ENCODE peak calls at places on chromosomes 5 and 9, in eight cellular contexts. One of them, this sample, is unnamed. For H3K36me3, the result is how much of the 10 kb centered on the place peaks cover.

GRCh38 chr9:111831371-111832108 is 36.8 kb upstream of the SHOC1 start:
- DNase-seq in upper lobe of left lung: no peak
- DNase-seq in H1: no peak
- DNase-seq in spleen: no peak
- DNase-seq in prostate gland: no peak
- DNase-seq in HepG2: no peak
- DNase-seq in heart left ventricle: no peak
- DNase-seq in body of pancreas: no peak
- DNase-seq in this sample: no peak

GRCh38 chr9:129209109-129209508 is 31.0 kb upstream of the IER5L start:
- DNase-seq in upper lobe of left lung: no peak
- DNase-seq in H1: no peak
- DNase-seq in spleen: no peak
- DNase-seq in prostate gland: no peak
- DNase-seq in HepG2: no peak
- DNase-seq in heart left ventricle: no peak
- DNase-seq in body of pancreas: no peak
- DNase-seq in this sample: no peak

GRCh38 chr9:124209279-124209678 is 48.5 kb upstream of the NEK6 start:
- DNase-seq in upper lobe of left lung: no peak
- DNase-seq in H1: peak
- DNase-seq in spleen: no peak
- DNase-seq in prostate gland: no peak
- DNase-seq in HepG2: no peak
- DNase-seq in heart left ventricle: no peak
- DNase-seq in body of pancreas: no peak
- DNase-seq in this sample: no peak

GRCh38 chr5:141100243-141100805 is at the start of gene PCDHB3:
- DNase-seq in upper lobe of left lung: peak
- DNase-seq in H1: peak
- DNase-seq in spleen: no peak
- DNase-seq in prostate gland: no peak
- DNase-seq in HepG2: peak
- DNase-seq in heart left ventricle: peak
- DNase-seq in body of pancreas: peak
- DNase-seq in this sample: no peak

GRCh38 chr5:154287136-154287535 is 96.6 kb downstream of the GALNT10 start:
- DNase-seq in upper lobe of left lung: peak
- DNase-seq in H1: peak
- DNase-seq in spleen: no peak
- DNase-seq in prostate gland: peak
- DNase-seq in HepG2: peak
- DNase-seq in heart left ventricle: peak
- DNase-seq in body of pancreas: peak
- DNase-seq in this sample: peak

GRCh38 chr9:30758726-30759446 is 1625.6 kb upstream of the ACO1 start:
- DNase-seq in upper lobe of left lung: no peak
- DNase-seq in H1: no peak
- DNase-seq in spleen: peak
- DNase-seq in prostate gland: no peak
- DNase-seq in HepG2: no peak
- DNase-seq in heart left ventricle: no peak
- DNase-seq in body of pancreas: no peak
- DNase-seq in this sample: no peak

GRCh38 chr9:127569819-127570401 is 42.2 kb upstream of the STXBP1 start:
- DNase-seq in upper lobe of left lung: peak
- DNase-seq in H1: no peak
- DNase-seq in spleen: no peak
- DNase-seq in prostate gland: no peak
- DNase-seq in HepG2: no peak
- DNase-seq in heart left ventricle: no peak
- DNase-seq in body of pancreas: peak
- DNase-seq in this sample: no peak

GRCh38 chr5:72156921-72157320 is 49.6 kb downstream of the MAP1B start:
- DNase-seq in upper lobe of left lung: no peak
- DNase-seq in H1: no peak
- DNase-seq in spleen: no peak
- DNase-seq in prostate gland: no peak
- DNase-seq in HepG2: no peak
- DNase-seq in heart left ventricle: no peak
- DNase-seq in body of pancreas: no peak
- DNase-seq in this sample: no peak

GRCh38 chr9:134932656-134933055 is 14.9 kb upstream of the FCN1 start:
- DNase-seq in upper lobe of left lung: no peak
- DNase-seq in H1: no peak
- DNase-seq in spleen: peak
- DNase-seq in prostate gland: no peak
- DNase-seq in HepG2: no peak
- DNase-seq in heart left ventricle: no peak
- DNase-seq in body of pancreas: no peak
- DNase-seq in this sample: no peak

GRCh38 chr9:101706929-101707328 is 31.5 kb downstream of the GRIN3A start:
- DNase-seq in upper lobe of left lung: no peak
- DNase-seq in H1: no peak
- DNase-seq in spleen: no peak
- DNase-seq in prostate gland: no peak
- DNase-seq in HepG2: no peak
- DNase-seq in heart left ventricle: no peak
- DNase-seq in body of pancreas: no peak
- DNase-seq in this sample: no peak

GRCh38 chr9:101707708-101708107 is 30.7 kb downstream of the GRIN3A start:
- DNase-seq in upper lobe of left lung: no peak
- DNase-seq in H1: no peak
- DNase-seq in spleen: no peak
- DNase-seq in prostate gland: no peak
- DNase-seq in HepG2: no peak
- DNase-seq in heart left ventricle: no peak
- DNase-seq in body of pancreas: no peak
- DNase-seq in this sample: no peak

GRCh38 chr9:101702257-101702656 is 36.2 kb downstream of the GRIN3A start:
- DNase-seq in upper lobe of left lung: no peak
- DNase-seq in H1: no peak
- DNase-seq in spleen: no peak
- DNase-seq in prostate gland: no peak
- DNase-seq in HepG2: no peak
- DNase-seq in heart left ventricle: no peak
- DNase-seq in body of pancreas: no peak
- DNase-seq in this sample: no peak

GRCh38 chr9:101706261-101706798 is 32.1 kb downstream of the GRIN3A start:
- DNase-seq in upper lobe of left lung: no peak
- DNase-seq in H1: no peak
- DNase-seq in spleen: no peak
- DNase-seq in prostate gland: no peak
- DNase-seq in HepG2: no peak
- DNase-seq in heart left ventricle: no peak
- DNase-seq in body of pancreas: peak
- DNase-seq in this sample: no peak

DNA sequence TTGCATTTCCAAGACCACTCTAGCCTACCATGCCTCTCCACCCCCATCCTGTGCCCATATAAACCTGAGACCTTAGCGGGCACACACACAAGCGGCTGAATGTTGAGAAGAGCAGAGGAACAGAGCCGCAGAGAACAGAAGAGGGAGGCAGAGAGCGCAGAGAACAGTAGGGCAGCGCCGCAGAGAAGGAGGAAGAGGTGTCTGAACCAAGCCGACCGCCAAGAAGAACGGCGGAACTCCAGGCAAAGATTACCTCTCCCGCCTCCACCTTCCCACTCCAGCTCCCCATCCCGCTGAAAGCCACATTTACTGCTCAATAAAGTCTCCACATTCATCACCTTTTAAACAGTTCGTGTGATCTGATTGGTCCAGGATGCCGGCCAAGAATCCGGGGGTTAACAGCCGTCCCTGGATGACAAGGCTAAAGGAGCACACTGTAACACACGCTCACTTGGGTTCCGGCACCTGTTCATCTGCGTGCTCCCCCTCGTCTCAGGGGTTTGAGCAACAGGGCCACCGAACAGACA is 33.2 kb downstream of the GRIN3A start:
- DNase-seq in upper lobe of left lung: peak
- DNase-seq in H1: no peak
- DNase-seq in spleen: peak
- DNase-seq in prostate gland: peak
- DNase-seq in HepG2: no peak
- DNase-seq in heart left ventricle: no peak
- DNase-seq in body of pancreas: peak
- DNase-seq in this sample: no peak
- H3K4me3 ChIP-seq in upper lobe of left lung: no peak
- H3K4me3 ChIP-seq in H1: peak
- H3K4me3 ChIP-seq in spleen: peak
- H3K4me3 ChIP-seq in prostate gland: peak
- H3K4me3 ChIP-seq in HepG2: no peak
- H3K4me3 ChIP-seq in heart left ventricle: peak
- H3K4me3 ChIP-seq in body of pancreas: no peak
- H3K4me3 ChIP-seq in this sample: no peak

DNA sequence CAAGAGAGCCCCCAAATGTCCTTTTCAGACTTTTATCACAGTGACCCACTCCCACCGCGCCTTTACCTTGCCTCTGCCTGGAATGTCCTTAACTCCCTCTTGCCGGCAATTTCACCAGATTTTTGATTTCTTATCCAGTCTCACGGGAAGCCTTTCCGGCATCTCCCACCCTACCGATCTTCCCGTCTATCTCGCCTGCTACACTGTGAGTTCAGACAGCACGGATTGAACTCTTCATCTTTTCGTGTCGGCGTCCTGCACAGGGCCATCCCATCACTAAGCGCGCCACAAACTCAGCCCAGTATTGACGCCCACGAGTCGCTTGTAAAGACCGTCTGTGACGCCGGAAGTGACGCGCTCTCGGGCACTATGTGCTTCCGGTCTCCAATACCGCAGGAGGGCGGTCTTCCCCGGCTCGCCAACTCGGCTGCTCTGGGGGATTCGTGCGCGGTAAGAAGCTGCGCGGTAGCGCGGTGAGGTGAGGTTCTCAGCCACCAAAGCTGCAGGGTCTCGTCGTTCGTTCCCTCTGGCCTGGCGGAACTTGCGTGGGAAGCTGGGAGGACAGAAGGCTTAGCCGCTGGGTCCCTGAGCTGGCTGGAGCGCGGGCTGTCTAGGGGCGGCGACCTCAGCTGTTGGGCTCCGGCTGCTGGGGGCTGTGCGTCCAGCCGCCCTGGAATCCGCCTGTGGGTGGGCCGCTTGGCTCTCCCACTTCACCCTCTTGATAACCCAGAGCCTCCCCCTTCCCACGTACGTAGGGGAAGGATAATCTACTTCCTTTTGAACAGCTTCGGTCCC is at the start of gene ZCCHC9:
- DNase-seq in upper lobe of left lung: peak
- DNase-seq in H1: peak
- DNase-seq in spleen: peak
- DNase-seq in prostate gland: peak
- DNase-seq in HepG2: peak
- DNase-seq in heart left ventricle: peak
- DNase-seq in body of pancreas: peak
- DNase-seq in this sample: peak
- TF ChIP-seq POLR2A in upper lobe of left lung: peak
- TF ChIP-seq POLR2A in H1: peak
- TF ChIP-seq POLR2A in spleen: peak
- TF ChIP-seq POLR2A in prostate gland: peak
- TF ChIP-seq POLR2A in HepG2: peak
- TF ChIP-seq POLR2A in heart left ventricle: no peak
- TF ChIP-seq POLR2A in body of pancreas: peak
- TF ChIP-seq POLR2A in this sample: no peak

GRCh38 chr9:116951588-116952433 is 264.7 kb downstream of the TRIM32 start:
- DNase-seq in upper lobe of left lung: no peak
- DNase-seq in H1: no peak
- DNase-seq in spleen: no peak
- DNase-seq in prostate gland: no peak
- DNase-seq in HepG2: no peak
- DNase-seq in heart left ventricle: no peak
- DNase-seq in body of pancreas: no peak
- DNase-seq in this sample: no peak

GRCh38 chr9:116952434-116952805 is 265.3 kb downstream of the TRIM32 start:
- DNase-seq in upper lobe of left lung: no peak
- DNase-seq in H1: no peak
- DNase-seq in spleen: no peak
- DNase-seq in prostate gland: no peak
- DNase-seq in HepG2: no peak
- DNase-seq in heart left ventricle: no peak
- DNase-seq in body of pancreas: no peak
- DNase-seq in this sample: no peak

GRCh38 chr9:116958886-116959285 is 271.8 kb downstream of the TRIM32 start:
- DNase-seq in upper lobe of left lung: no peak
- DNase-seq in H1: no peak
- DNase-seq in spleen: no peak
- DNase-seq in prostate gland: no peak
- DNase-seq in HepG2: no peak
- DNase-seq in heart left ventricle: no peak
- DNase-seq in body of pancreas: no peak
- DNase-seq in this sample: no peak

DNA sequence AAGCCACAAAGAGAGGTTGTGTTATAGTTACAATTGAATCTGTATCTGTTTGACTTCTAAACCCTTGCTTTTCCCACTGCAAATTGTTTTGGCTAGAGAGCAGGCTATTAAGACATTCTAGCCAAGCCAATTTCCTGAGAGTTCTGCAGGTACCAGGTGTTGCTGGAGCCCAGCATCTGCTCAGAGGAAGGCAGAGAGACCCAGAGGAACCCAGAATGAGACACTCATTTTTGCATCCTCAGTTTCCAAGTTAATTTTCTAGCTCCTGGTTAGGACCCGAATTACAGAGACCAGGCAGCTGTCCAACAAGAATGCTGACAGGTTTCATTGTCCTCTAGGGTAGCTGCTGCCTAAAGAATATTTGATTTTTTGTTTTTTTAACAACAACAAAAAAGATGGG is 266.2 kb downstream of the TRIM32 start:
- DNase-seq in upper lobe of left lung: no peak
- DNase-seq in H1: no peak
- DNase-seq in spleen: no peak
- DNase-seq in prostate gland: no peak
- DNase-seq in HepG2: no peak
- DNase-seq in heart left ventricle: no peak
- DNase-seq in body of pancreas: no peak
- DNase-seq in this sample: no peak
- H3K36me3 ChIP-seq in upper lobe of left lung: under half
- H3K36me3 ChIP-seq in H1: under half
- H3K36me3 ChIP-seq in spleen: under half
- H3K36me3 ChIP-seq in prostate gland: under half
- H3K36me3 ChIP-seq in HepG2: under half
- H3K36me3 ChIP-seq in heart left ventricle: under half
- H3K36me3 ChIP-seq in body of pancreas: under half
- H3K36me3 ChIP-seq in this sample: under half

DNA sequence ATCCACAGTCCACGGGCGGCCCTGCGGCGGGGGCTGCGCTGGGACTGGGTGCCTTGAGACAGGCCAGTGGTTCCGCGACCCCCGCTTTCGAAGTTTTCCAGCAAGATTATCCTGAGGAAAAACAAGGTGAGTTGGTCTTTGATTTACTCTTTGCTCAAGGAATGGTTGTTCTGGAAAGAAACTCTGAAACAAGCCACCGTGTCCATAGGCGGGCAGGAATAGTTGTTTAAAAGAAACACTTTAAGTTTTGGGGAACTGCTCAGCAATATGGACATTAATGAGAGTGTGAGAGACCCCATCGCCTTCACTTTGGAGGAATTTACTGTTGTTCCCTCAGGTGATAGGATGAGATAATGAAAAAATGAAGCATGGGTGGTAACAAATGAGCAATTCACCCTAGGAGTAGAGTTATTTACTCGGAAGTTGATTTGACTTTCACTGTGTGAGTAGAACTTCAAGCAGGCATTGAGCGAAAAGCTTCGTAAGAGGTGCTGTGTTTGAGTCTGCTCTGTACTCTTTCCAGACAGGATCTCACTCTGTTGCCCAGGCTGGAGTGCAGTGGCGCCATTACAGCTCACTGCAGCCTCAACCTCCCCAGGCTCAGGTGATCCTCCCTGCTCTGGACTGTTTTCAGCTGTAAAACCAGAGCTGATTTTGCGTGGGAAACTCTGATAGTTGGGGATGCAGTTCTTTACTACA is 1.1 kb downstream of the DMRTA1 start:
- DNase-seq in upper lobe of left lung: peak
- DNase-seq in H1: no peak
- DNase-seq in spleen: no peak
- DNase-seq in prostate gland: peak
- DNase-seq in HepG2: no peak
- DNase-seq in heart left ventricle: no peak
- DNase-seq in body of pancreas: peak
- DNase-seq in this sample: peak
- H3K4me3 ChIP-seq in upper lobe of left lung: peak
- H3K4me3 ChIP-seq in H1: peak
- H3K4me3 ChIP-seq in spleen: peak
- H3K4me3 ChIP-seq in prostate gland: peak
- H3K4me3 ChIP-seq in HepG2: peak
- H3K4me3 ChIP-seq in heart left ventricle: peak
- H3K4me3 ChIP-seq in body of pancreas: peak
- H3K4me3 ChIP-seq in this sample: peak